ENCODE peak calls at places on chromosomes 13 and 19, in six cellular contexts. One of them, this sample, is unnamed.

GRCh38 chr13:47168086-47168485 is 271.2 kb upstream of the HTR2A start:
- DNase-seq in H9: no peak
- DNase-seq in AG10803: peak; percentile 32
- DNase-seq in fibroblast of the aortic adventitia: peak; percentile 20
- DNase-seq in progenitor cell of endocrine pancreas: no peak
- DNase-seq in mammary epithelial cell: peak; percentile 24
- DNase-seq in this sample: no peak

GRCh38 chr19:7366701-7367420 is 18.1 kb downstream of the ARHGEF18 start:
- DNase-seq in progenitor cell of endocrine pancreas: no peak
- DNase-seq in AG10803: peak; percentile 34
- DNase-seq in fibroblast of the aortic adventitia: peak; percentile 50
- DNase-seq in H9: no peak
- DNase-seq in mammary epithelial cell: peak; percentile 49
- DNase-seq in this sample: no peak

GRCh38 chr19:8342684-8343482 is at the start of gene KANK3:
- DNase-seq in H9: peak; percentile 99
- DNase-seq in mammary epithelial cell: peak; percentile 90
- DNase-seq in progenitor cell of endocrine pancreas: peak; percentile 92
- DNase-seq in fibroblast of the aortic adventitia: peak; percentile 87
- DNase-seq in AG10803: peak; percentile 93
- DNase-seq in this sample: peak; percentile 86

GRCh38 chr19:54434112-54434861 is 14.7 kb upstream of the LENG8 start:
- DNase-seq in H9: no peak
- DNase-seq in progenitor cell of endocrine pancreas: no peak
- DNase-seq in AG10803: no peak
- DNase-seq in fibroblast of the aortic adventitia: no peak
- DNase-seq in mammary epithelial cell: no peak
- DNase-seq in this sample: no peak

GRCh38 chr19:871446-872265 is 12.2 kb downstream of the CFD start:
- DNase-seq in H9: peak; percentile 77
- DNase-seq in AG10803: no peak
- DNase-seq in mammary epithelial cell: no peak
- DNase-seq in progenitor cell of endocrine pancreas: no peak
- DNase-seq in fibroblast of the aortic adventitia: no peak
- DNase-seq in this sample: no peak

GRCh38 chr19:19217110-19217509 is 5.4 kb downstream of the NCAN start:
- DNase-seq in mammary epithelial cell: peak; percentile 39
- DNase-seq in AG10803: peak; percentile 8
- DNase-seq in H9: peak; percentile 49
- DNase-seq in fibroblast of the aortic adventitia: peak; percentile 30
- DNase-seq in progenitor cell of endocrine pancreas: no peak
- DNase-seq in this sample: no peak

GRCh38 chr13:36778083-36778671 is 40.8 kb upstream of the RFXAP start:
- DNase-seq in fibroblast of the aortic adventitia: peak; percentile 23
- DNase-seq in H9: peak; percentile 74
- DNase-seq in AG10803: peak; percentile 65
- DNase-seq in progenitor cell of endocrine pancreas: no peak
- DNase-seq in mammary epithelial cell: peak; percentile 27
- DNase-seq in this sample: no peak

GRCh38 chr13:95643471-95643813 is 1.1 kb downstream of the DZIP1 start:
- DNase-seq in mammary epithelial cell: peak; percentile 57
- DNase-seq in H9: peak; percentile 34
- DNase-seq in AG10803: peak; percentile 28
- DNase-seq in progenitor cell of endocrine pancreas: no peak
- DNase-seq in fibroblast of the aortic adventitia: peak; percentile 46
- DNase-seq in this sample: no peak

GRCh38 chr19:55085923-55086715 is 10.4 kb downstream of the EPS8L1 start:
- DNase-seq in progenitor cell of endocrine pancreas: no peak
- DNase-seq in AG10803: no peak
- DNase-seq in fibroblast of the aortic adventitia: no peak
- DNase-seq in H9: no peak
- DNase-seq in mammary epithelial cell: no peak
- DNase-seq in this sample: no peak

GRCh38 chr19:3526507-3527244 is 12.3 kb upstream of the TEKTIP1 start:
- DNase-seq in H9: no peak
- DNase-seq in mammary epithelial cell: no peak
- DNase-seq in fibroblast of the aortic adventitia: no peak
- DNase-seq in AG10803: no peak
- DNase-seq in progenitor cell of endocrine pancreas: no peak
- DNase-seq in this sample: no peak

GRCh38 chr13:61252213-61252612 is 163.4 kb downstream of the PCDH20 start:
- DNase-seq in fibroblast of the aortic adventitia: no peak
- DNase-seq in H9: no peak
- DNase-seq in mammary epithelial cell: no peak
- DNase-seq in progenitor cell of endocrine pancreas: no peak
- DNase-seq in AG10803: no peak
- DNase-seq in this sample: no peak

GRCh38 chr13:34104853-34105252 is 286.9 kb downstream of the RFC3 start:
- DNase-seq in H9: no peak
- DNase-seq in progenitor cell of endocrine pancreas: no peak
- DNase-seq in AG10803: no peak
- DNase-seq in fibroblast of the aortic adventitia: no peak
- DNase-seq in mammary epithelial cell: no peak
- DNase-seq in this sample: no peak
- TF ChIP-seq CTCF in H9: no peak
- TF ChIP-seq CTCF in progenitor cell of endocrine pancreas: no peak
- TF ChIP-seq CTCF in AG10803: no peak
- TF ChIP-seq CTCF in fibroblast of the aortic adventitia: no peak
- TF ChIP-seq CTCF in mammary epithelial cell: no peak
- TF ChIP-seq CTCF in this sample: no peak

DNA sequence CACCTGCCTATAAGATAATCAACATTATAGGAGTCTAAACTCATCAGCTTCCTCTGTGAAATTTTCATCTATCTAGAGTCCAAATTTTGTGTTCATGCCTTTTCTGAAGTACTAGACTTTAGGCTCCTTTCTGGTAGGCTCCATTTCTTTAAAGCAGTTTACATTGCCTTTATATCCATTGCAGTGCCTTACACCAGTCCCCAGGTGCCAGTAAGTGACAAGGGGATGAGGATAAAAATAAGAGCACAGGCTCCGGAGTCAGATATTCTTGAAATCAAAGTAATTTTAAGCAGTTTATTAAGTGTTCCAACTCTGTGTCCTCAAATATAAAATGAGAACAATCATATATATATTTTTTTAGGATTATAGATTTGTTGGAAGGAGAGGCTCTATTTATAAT is 10.6 kb upstream of the CYSLTR2 start:
- DNase-seq in mammary epithelial cell: no peak
- DNase-seq in AG10803: no peak
- DNase-seq in progenitor cell of endocrine pancreas: no peak
- DNase-seq in fibroblast of the aortic adventitia: no peak
- DNase-seq in H9: no peak
- DNase-seq in this sample: no peak
- TF ChIP-seq CTCF in mammary epithelial cell: no peak
- TF ChIP-seq CTCF in AG10803: no peak
- TF ChIP-seq CTCF in progenitor cell of endocrine pancreas: no peak
- TF ChIP-seq CTCF in fibroblast of the aortic adventitia: no peak
- TF ChIP-seq CTCF in H9: peak; percentile 17
- TF ChIP-seq CTCF in this sample: no peak

GRCh38 chr13:33870046-33870668 is 52.2 kb downstream of the RFC3 start:
- DNase-seq in AG10803: no peak
- DNase-seq in mammary epithelial cell: no peak
- DNase-seq in progenitor cell of endocrine pancreas: no peak
- DNase-seq in fibroblast of the aortic adventitia: no peak
- DNase-seq in H9: no peak
- DNase-seq in this sample: no peak
- TF ChIP-seq CTCF in AG10803: no peak
- TF ChIP-seq CTCF in mammary epithelial cell: no peak
- TF ChIP-seq CTCF in progenitor cell of endocrine pancreas: no peak
- TF ChIP-seq CTCF in fibroblast of the aortic adventitia: no peak
- TF ChIP-seq CTCF in H9: no peak
- TF ChIP-seq CTCF in this sample: no peak

DNA sequence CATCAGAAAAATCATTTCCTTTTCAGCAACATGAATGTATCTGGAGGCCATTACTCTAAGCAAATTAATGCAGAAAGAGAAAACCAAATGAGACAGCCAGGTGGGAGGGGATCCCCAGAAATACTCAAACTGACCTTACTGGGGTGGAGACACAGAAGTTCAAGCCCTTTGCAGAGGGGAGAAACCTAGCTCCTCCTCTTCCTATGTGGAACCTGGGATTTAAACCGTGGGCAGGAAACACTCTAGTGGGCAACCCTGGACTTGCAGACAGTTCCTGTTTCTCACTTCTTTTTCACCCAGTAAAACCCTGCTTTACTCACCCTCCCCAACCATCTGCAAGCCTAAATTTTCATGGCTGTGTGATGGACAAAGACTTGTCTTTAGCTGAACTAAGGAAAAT is 61.3 kb downstream of the SLITRK6 start:
- DNase-seq in H9: no peak
- DNase-seq in mammary epithelial cell: no peak
- DNase-seq in progenitor cell of endocrine pancreas: no peak
- DNase-seq in AG10803: no peak
- DNase-seq in fibroblast of the aortic adventitia: no peak
- DNase-seq in this sample: no peak
- TF ChIP-seq CTCF in H9: peak; percentile 25
- TF ChIP-seq CTCF in mammary epithelial cell: no peak
- TF ChIP-seq CTCF in progenitor cell of endocrine pancreas: no peak
- TF ChIP-seq CTCF in AG10803: no peak
- TF ChIP-seq CTCF in fibroblast of the aortic adventitia: no peak
- TF ChIP-seq CTCF in this sample: no peak

DNA sequence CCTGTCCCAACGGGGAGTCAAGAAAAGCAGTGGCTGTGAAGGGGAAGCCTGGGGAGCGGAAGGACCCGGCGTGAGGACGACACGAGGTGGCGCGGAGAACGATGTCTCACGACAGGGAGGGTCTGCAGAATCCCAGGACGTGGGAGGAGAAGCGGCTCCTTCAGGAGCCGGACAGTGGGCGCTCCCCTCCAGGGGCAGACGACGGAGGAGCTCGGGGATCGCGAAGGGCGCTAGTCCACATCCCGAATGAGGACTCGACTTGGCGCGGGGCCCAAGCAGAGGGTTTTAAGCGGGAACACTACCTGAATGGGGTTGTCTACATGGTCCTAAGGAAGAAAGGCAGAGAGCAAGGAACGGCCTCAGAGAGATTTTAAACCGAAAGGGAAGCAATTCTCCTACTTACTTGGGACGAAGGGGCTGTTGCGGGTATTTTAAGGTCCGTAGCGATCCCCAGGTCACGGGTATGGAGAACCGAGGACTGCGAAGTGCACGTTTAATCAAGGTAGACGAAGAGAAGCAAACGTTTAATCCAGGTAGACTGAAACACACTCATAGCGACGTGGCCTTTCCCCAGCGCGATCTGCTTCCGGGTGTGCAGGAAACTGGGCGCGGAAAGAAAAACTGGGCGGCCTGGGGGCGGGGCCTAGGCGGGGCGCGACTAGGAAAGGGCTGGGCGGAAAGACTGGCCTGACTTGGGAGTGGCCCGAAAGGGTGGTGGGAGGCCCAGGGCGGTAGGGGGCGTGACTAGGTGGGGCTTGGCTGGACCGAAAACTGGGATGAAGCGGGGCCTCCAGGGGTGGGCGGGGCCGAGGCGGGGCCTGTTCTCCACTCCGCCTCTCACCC is at the start of gene ZNF841:
- DNase-seq in mammary epithelial cell: peak; percentile 93
- DNase-seq in AG10803: peak; percentile 95
- DNase-seq in progenitor cell of endocrine pancreas: peak; percentile 90
- DNase-seq in fibroblast of the aortic adventitia: peak; percentile 94
- DNase-seq in H9: peak; percentile 98
- DNase-seq in this sample: peak; percentile 77
- TF ChIP-seq CTCF in mammary epithelial cell: no peak
- TF ChIP-seq CTCF in AG10803: no peak
- TF ChIP-seq CTCF in progenitor cell of endocrine pancreas: no peak
- TF ChIP-seq CTCF in fibroblast of the aortic adventitia: no peak
- TF ChIP-seq CTCF in H9: no peak
- TF ChIP-seq CTCF in this sample: no peak